ENCODE peak calls at places on chromosomes 11 and 22, in ten cellular contexts. U, F, B, S, M, G, P, K, H and Y are unnamed samples.

GRCh38 chr11:1640076-1640946 is 10.7 kb downstream of the KRTAP5-5 start:
- DNase-seq in P (no peak), H (no peak), G (peak), F (no peak), M (peak), S (peak), B (no peak), U (peak), K (no peak), Y (no peak)

GRCh38 chr11:60959445-60959844 is 7.5 kb upstream of the SLC15A3 start:
- DNase-seq in S (no peak), G (no peak), U (no peak), M (no peak), H (no peak), P (no peak), B (no peak), K (no peak), F (no peak), Y (no peak)

GRCh38 chr22:44088976-44089570 is 65.0 kb downstream of the PARVB start:
- DNase-seq in B (no peak), U (no peak), S (no peak), H (peak), P (peak), F (no peak), M (no peak), G (no peak), K (peak), Y (no peak)

GRCh38 chr11:65856689-65857499 is 1.1 kb downstream of the CFL1 start:
- DNase-seq in P (peak), S (peak), H (peak), U (peak), K (peak), G (no peak), F (peak), M (no peak), B (peak), Y (no peak)

GRCh38 chr11:130068986-130069683 is 559 bp upstream of the APLP2 start:
- DNase-seq in S (peak), G (peak), U (peak), M (peak), H (peak), K (peak), F (no peak), P (peak), B (peak), Y (no peak)

GRCh38 chr22:21712751-21713427 is 22.7 kb downstream of the YPEL1 start:
- DNase-seq in S (peak), B (no peak), K (peak), U (peak), G (peak), M (peak), H (peak), P (peak), F (peak), Y (no peak)

GRCh38 chr11:45089845-45090499 is 56.5 kb upstream of the PRDM11 start:
- DNase-seq in B (no peak), H (no peak), F (no peak), M (no peak), U (peak), K (no peak), P (peak), G (no peak), S (no peak), Y (no peak)

GRCh38 chr11:62805991-62806441 is 776 bp upstream of the NXF1 start:
- DNase-seq in F (peak), P (peak), G (no peak), H (no peak), K (no peak), S (no peak), B (no peak), M (no peak), U (no peak), Y (no peak)